ENCODE peak calls at places on chromosomes 7 and 10, in four cellular contexts. P is A549, F is IMR-90, E is AG04450. X is an unnamed sample.

GRCh38 chr10:77290528-77291155 is 347.0 kb downstream of the KCNMA1 start:
- DNase-seq in E (peak), F (peak), P (peak), X (peak)

GRCh38 chr7:157673573-157673972 is 336.8 kb downstream of the DNAJB6 start:
- DNase-seq in P (no peak), F (no peak), E (no peak), X (no peak)

GRCh38 chr10:28089467-28089866 is 90.6 kb upstream of the ODAD2 start:
- DNase-seq in P (no peak), F (peak), E (peak), X (peak)

GRCh38 chr10:75191821-75192568 is 18.6 kb upstream of the VDAC2 start:
- DNase-seq in P (peak), F (peak), E (peak), X (peak)

GRCh38 chr7:41401833-41402232 is 301.1 kb downstream of the INHBA start:
- DNase-seq in P (no peak), F (no peak), E (no peak), X (no peak)

GRCh38 chr7:74311305-74311744 is 22.1 kb downstream of the CLIP2 start:
- DNase-seq in E (no peak), P (no peak), F (peak), X (no peak)

GRCh38 chr7:57651006-57651405 is 201.0 kb downstream of the ZNF716 start:
- DNase-seq in E (no peak), F (no peak), P (no peak), X (no peak)

GRCh38 chr7:143890558-143890957 is 11.4 kb downstream of the TCAF1 start:
- DNase-seq in E (no peak), P (no peak), F (no peak), X (no peak)

GRCh38 chr10:29667191-29667590 is 32.4 kb upstream of the SVIL start:
- DNase-seq in E (no peak), F (no peak), P (no peak), X (no peak)

GRCh38 chr10:32413513-32413912 is 32.4 kb upstream of the CCDC7 start:
- DNase-seq in E (peak), P (peak), F (peak), X (peak)

GRCh38 chr7:140541513-140542192 is 62.3 kb upstream of the MKRN1 start:
- DNase-seq in F (peak), E (peak), P (peak), X (peak)

DNA sequence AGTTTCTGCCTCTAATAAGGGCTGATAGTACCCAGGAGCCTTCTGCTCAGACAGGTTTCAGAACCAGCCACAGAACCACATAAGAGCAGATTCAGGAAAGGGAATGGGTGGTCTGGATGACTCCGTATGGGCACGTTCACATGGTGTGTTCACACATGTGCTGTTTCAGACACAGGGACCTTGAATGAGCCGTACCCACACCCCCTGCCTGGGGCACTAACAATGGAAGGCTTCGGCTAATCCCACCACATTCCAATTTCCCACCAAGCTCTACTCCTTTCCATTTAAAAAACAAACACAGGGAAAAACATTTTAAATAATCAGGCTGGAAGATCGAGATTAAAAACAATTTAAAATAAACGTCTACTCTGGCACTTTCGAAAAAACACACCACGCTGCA is 217.3 kb downstream of the GRID1 start:
- DNase-seq in F (no peak), P (no peak), E (no peak), X (no peak)
- H3K4me3 ChIP-seq in F (no peak), P (no peak), E (no peak), X (no peak)

DNA sequence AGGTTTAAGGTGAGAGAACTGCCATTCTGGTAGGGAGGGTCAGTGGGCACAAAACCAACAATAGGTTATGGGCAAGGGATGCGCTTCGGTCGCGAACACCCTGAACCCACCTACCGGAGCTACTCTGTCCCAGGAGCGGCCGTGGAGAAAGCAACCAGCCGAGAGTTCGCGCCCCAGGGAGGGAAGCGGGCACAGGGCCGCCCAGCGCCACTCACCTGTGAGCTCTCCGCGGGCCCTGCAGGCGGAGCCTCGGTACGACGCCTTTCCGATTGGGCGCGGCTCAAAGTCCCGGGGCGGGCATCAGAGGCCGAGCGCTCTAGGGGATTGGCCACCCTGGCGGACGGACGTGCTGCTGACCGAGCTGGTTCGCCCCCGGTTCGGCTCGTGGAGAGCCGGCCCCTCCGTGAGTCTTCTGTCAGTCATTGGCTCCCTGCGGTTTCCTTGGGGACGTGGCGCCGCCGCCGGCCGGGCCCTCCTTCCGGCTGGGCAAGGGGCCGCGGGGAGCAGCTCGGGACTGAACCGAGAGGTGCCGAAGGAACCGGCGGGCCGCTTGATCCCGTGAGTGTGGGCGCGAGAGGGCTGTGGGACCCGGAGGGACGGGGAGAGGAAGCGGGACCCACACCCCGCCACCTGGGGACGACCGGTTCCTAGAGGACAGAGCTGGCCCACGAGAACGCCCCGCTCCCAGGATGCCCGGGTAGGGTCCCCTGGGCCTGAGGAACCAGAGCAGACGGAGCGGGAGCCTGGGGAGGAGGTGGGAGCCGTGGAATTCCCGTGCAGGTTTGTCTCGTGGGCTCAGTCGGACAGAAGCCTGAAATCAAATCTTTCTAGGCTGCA is at the start of gene ENTPD7:
- DNase-seq in P (peak), E (peak), F (peak), X (peak)
- TF ChIP-seq CTCF in P (no peak), E (peak), F (peak), X (peak)

DNA sequence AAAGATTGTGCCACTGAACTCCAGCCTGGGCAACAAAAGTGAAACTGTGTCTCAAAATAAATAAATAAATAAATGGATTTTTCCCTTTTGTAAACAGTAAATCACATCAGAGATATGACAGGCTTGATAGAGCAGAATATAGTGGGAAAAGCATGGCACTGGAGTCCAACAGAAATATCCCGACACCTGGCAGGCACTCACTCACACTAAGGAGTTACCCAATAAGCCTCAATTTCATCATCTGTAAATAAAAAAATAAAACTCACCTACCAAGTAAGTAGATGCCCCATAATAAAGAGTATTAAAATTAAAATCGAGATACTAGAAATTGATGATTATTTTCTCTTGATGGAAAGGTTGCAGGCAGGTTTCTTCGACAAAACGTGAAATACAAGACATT is 1.7 kb downstream of the ATE1 start:
- DNase-seq in P (no peak), E (no peak), F (no peak), X (no peak)
- H3K4me3 ChIP-seq in P (peak), E (peak), F (no peak), X (no peak)

GRCh38 chr10:132450825-132451505 is 54.0 kb downstream of the PWWP2B start:
- DNase-seq in P (no peak), F (no peak), E (no peak), X (no peak)

GRCh38 chr10:132448248-132448731 is 51.3 kb downstream of the PWWP2B start:
- DNase-seq in P (peak), F (no peak), E (no peak), X (peak)

GRCh38 chr10:132449051-132449825 is 52.2 kb downstream of the PWWP2B start:
- DNase-seq in F (no peak), P (no peak), E (no peak), X (peak)

GRCh38 chr10:132450466-132450824 is 53.4 kb downstream of the PWWP2B start:
- DNase-seq in P (no peak), F (no peak), E (no peak), X (no peak)

GRCh38 chr10:132449826-132450211 is 52.8 kb downstream of the PWWP2B start:
- DNase-seq in P (no peak), F (no peak), E (no peak), X (no peak)
- TF ChIP-seq CTCF in P (no peak), F (no peak), E (no peak), X (no peak)

DNA sequence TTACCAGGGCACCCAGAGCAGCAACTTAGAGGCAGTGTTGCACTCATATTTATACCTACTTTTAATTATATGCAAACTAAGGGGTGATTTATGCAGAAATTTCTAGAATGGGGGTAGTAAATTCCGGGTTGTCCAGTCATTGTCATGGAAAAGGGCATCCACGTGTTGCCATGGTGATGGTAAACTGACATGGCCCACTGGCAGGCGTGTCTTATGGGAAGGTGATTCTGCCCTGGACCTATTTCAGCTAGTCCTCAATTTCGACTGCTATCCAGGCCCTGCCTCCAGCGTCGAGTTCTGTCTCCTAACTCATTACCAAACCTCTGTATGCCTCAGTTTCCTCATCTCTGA is 12.8 kb downstream of the SNX8 start:
- DNase-seq in E (no peak), P (no peak), F (no peak), X (no peak)
- H3K4me3 ChIP-seq in E (no peak), P (no peak), F (no peak), X (no peak)

X was measured in fibroblast of the aortic adventitia.